ENCODE peak calls at places on chromosomes 2 and 18, in four cellular contexts. One of them, this sample, is unnamed.
A peak's percentile ranks its signal among the peaks of the same experiment; 100 is the strongest.

GRCh38 chr2:216298719-216299118 is 73.6 kb downstream of the MARCHF4 start:
- DNase-seq in HepG2: no peak
- DNase-seq in H1: no peak
- DNase-seq in K562: no peak
- DNase-seq in this sample: peak; percentile 59

GRCh38 chr2:231489990-231490389 is 25.7 kb upstream of the NCL start:
- DNase-seq in HepG2: no peak
- DNase-seq in H1: no peak
- DNase-seq in K562: no peak
- DNase-seq in this sample: no peak

GRCh38 chr2:218146056-218146455 is 20.2 kb downstream of the CXCR2 start:
- DNase-seq in HepG2: no peak
- DNase-seq in H1: no peak
- DNase-seq in K562: no peak
- DNase-seq in this sample: no peak

GRCh38 chr2:58609306-58609705 is 368.2 kb upstream of the FANCL start:
- DNase-seq in HepG2: no peak
- DNase-seq in H1: no peak
- DNase-seq in K562: no peak
- DNase-seq in this sample: no peak

GRCh38 chr2:100289020-100289419 is 33.3 kb downstream of the LONRF2 start:
- DNase-seq in HepG2: no peak
- DNase-seq in H1: no peak
- DNase-seq in K562: no peak
- DNase-seq in this sample: no peak

GRCh38 chr18:47331051-47331450 is 79.6 kb upstream of the SKOR2 start:
- DNase-seq in HepG2: no peak
- DNase-seq in H1: no peak
- DNase-seq in K562: no peak
- DNase-seq in this sample: no peak

GRCh38 chr2:233976690-233977294 is 59.6 kb downstream of the TRPM8 start:
- DNase-seq in HepG2: peak; percentile 60
- DNase-seq in H1: no peak
- DNase-seq in K562: no peak
- DNase-seq in this sample: peak; percentile 57

GRCh38 chr2:148666555-148666954 is 22.0 kb downstream of the EPC2 start:
- DNase-seq in HepG2: no peak
- DNase-seq in H1: no peak
- DNase-seq in K562: no peak
- DNase-seq in this sample: no peak

GRCh38 chr2:72112981-72113846 is 34.4 kb downstream of the CYP26B1 start:
- DNase-seq in HepG2: no peak
- DNase-seq in H1: no peak
- DNase-seq in K562: no peak
- DNase-seq in this sample: no peak

GRCh38 chr2:42874838-42875801 is 82.7 kb upstream of the HAAO start:
- DNase-seq in HepG2: no peak
- DNase-seq in H1: no peak
- DNase-seq in K562: no peak
- DNase-seq in this sample: peak; percentile 72

DNA sequence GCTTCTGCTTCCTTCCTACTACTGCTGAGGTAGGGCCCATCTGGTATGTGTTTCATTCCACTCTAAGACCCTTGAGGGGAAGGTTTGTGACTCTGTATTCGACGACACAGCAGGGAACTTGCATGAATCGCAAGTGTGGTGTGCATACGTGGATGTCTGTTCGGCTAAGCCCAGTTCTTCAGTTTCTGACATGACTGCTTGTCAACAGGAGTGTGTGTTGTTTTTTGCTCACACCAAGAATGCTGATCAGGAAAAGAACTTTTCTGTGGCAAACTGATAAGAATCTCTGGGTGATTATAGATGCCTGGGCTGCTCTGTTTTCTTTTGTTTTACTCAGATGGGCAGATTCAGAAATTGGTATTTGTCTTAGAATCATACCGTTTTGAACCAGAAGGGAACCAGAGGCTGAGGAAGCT is 22.0 kb downstream of the TNFRSF11A start:
- DNase-seq in HepG2: no peak
- DNase-seq in H1: no peak
- DNase-seq in K562: no peak
- DNase-seq in this sample: peak; percentile 74
- H3K9ac ChIP-seq in HepG2: no peak overlapping the region
- H3K9ac ChIP-seq in H1: no peak overlapping the region
- H3K9ac ChIP-seq in K562: no peak overlapping the region
- H3K9ac ChIP-seq in this sample: no peak overlapping the region

GRCh38 chr2:225556461-225556860 is 157.0 kb downstream of the NYAP2 start:
- DNase-seq in HepG2: no peak
- DNase-seq in H1: no peak
- DNase-seq in K562: no peak
- DNase-seq in this sample: no peak
- TF ChIP-seq JUN in HepG2: no peak
- TF ChIP-seq JUN in H1: no peak
- TF ChIP-seq JUN in K562: no peak
- TF ChIP-seq JUN in this sample: no peak

GRCh38 chr2:60505240-60505639 is 48.2 kb downstream of the BCL11A start:
- DNase-seq in HepG2: no peak
- DNase-seq in H1: no peak
- DNase-seq in K562: no peak
- DNase-seq in this sample: no peak
- H3K9ac ChIP-seq in HepG2: no peak overlapping the region
- H3K9ac ChIP-seq in H1: no peak overlapping the region
- H3K9ac ChIP-seq in K562: no peak overlapping the region
- H3K9ac ChIP-seq in this sample: no peak overlapping the region

GRCh38 chr2:171109020-171109419 is 51.7 kb downstream of the TLK1 start:
- DNase-seq in HepG2: no peak
- DNase-seq in H1: no peak
- DNase-seq in K562: no peak
- DNase-seq in this sample: no peak

GRCh38 chr2:171107803-171108202 is 52.9 kb downstream of the TLK1 start:
- DNase-seq in HepG2: no peak
- DNase-seq in H1: no peak
- DNase-seq in K562: no peak
- DNase-seq in this sample: no peak

DNA sequence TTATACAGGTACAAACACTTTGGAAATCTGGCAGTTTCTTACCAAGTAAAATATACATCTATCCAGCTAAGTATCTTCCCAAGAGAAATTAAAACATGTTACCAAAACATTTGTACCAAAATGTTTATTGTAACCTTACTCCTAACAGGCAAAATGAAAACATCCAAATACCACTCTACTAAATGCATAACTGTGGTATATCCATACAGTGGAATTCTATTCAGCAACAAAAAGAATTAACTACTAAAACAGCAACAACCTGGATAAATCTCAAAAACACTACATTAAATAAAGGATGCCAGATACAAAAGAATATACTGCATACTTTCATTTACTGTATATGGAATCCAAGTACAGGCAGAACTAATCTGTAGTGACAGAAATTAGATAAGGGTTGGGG is 51.1 kb downstream of the TLK1 start:
- DNase-seq in HepG2: no peak
- DNase-seq in H1: no peak
- DNase-seq in K562: no peak
- DNase-seq in this sample: no peak
- TF ChIP-seq JUN in HepG2: no peak
- TF ChIP-seq JUN in H1: no peak
- TF ChIP-seq JUN in K562: no peak
- TF ChIP-seq JUN in this sample: no peak

GRCh38 chr2:134261398-134262131 is 7.7 kb downstream of the MGAT5 start:
- DNase-seq in HepG2: no peak
- DNase-seq in H1: peak; percentile 7
- DNase-seq in K562: no peak
- DNase-seq in this sample: peak; percentile 72
- H3K9ac ChIP-seq in HepG2: no peak overlapping the region
- H3K9ac ChIP-seq in H1: no peak overlapping the region
- H3K9ac ChIP-seq in K562: no peak overlapping the region
- H3K9ac ChIP-seq in this sample: no peak overlapping the region

GRCh38 chr2:159211447-159212396 is 74.8 kb downstream of the WDSUB1 start:
- DNase-seq in HepG2: peak; percentile 67
- DNase-seq in H1: peak; percentile 82
- DNase-seq in K562: no peak
- DNase-seq in this sample: no peak
- TF ChIP-seq JUN in HepG2: no peak
- TF ChIP-seq JUN in H1: no peak
- TF ChIP-seq JUN in K562: no peak
- TF ChIP-seq JUN in this sample: no peak

DNA sequence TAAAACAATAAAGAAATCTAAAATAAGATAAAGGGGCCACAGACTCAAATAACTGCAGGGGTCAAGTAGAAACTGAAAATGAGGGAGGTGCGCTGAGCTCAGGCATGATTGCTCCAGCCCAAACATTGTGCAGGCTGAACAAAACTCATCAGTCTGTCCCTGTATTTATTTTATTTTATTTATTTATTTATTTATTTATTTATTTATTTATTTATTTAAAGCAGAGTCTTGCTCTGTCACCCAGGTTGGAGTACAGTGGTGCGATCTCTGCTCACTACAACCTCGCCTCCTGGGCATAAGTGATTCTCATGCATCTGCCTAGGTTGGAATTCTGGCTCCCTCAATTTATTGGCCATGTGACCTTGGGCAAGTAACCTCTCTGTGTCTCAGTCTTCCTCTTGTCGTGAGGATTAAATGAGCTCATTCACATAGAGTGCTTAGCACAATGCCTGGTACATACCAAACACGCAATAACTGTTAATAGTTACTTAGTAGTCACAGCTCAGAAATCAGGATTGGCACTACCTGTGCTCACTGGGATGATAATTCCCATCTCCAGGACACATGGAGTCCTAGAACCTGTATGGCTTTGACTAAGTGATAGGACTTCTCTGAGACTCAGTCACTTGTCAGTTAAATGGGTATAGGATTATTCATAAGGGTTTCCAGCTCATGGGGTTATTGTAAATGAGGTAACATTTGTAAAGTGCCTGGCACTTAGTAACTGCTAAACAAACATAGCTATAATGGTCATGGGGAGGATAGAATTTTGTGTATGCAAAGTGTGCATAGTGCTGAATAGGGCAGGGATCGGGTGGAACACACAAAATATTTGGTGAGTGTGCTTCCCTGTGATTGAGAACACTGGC is 6.0 kb downstream of the SPEG start:
- DNase-seq in HepG2: no peak
- DNase-seq in H1: no peak
- DNase-seq in K562: no peak
- DNase-seq in this sample: no peak
- H3K9ac ChIP-seq in HepG2: no peak overlapping the region
- H3K9ac ChIP-seq in H1: no peak overlapping the region
- H3K9ac ChIP-seq in K562: no peak overlapping the region
- H3K9ac ChIP-seq in this sample: no peak overlapping the region

DNA sequence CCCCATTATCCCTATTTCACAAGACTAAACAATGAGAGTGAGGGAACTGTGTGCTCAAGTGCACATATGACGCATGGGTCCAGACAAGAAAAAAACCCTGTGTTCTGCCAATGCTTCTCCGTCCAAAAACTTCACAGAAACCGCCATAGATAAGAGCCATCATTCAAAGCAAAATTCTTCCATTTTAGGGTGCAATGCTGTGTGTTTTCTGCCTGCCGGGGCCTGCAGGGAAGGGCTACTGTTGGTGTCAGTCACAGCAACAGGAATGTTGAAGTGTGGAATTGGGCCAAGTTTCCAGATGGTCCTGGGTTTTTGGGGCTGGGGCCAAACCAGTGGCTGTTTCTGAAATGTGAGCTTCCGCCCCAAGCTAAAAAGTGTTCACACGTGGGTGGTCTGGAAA is 637 bp upstream of the MC2R start:
- DNase-seq in HepG2: peak; percentile 24
- DNase-seq in H1: no peak
- DNase-seq in K562: no peak
- DNase-seq in this sample: no peak
- TF ChIP-seq JUN in HepG2: no peak
- TF ChIP-seq JUN in H1: no peak
- TF ChIP-seq JUN in K562: no peak
- TF ChIP-seq JUN in this sample: no peak

DNA sequence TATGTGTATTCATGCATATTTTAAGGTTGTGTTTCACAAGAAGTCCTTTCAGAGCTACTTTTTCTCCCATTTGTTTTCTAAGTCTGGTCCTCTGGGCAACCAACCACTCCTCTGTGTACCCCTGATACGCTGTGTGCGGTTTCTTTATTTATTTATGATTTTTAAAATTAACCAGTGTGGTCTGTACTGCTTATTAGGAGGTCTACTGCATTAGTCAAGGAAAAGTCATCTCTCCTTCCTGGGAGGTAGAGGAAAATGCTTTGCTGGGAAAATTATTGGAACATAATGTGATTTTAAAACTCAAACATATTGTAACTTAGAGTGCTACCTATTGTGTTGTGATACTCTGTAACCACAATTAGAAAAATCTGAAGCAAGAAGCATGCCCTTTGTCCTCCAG is 1404.3 kb downstream of the SUCLG1 start:
- DNase-seq in HepG2: no peak
- DNase-seq in H1: no peak
- DNase-seq in K562: no peak
- DNase-seq in this sample: peak; percentile 2
- H3K9ac ChIP-seq in HepG2: no peak overlapping the region
- H3K9ac ChIP-seq in H1: no peak overlapping the region
- H3K9ac ChIP-seq in K562: no peak overlapping the region
- H3K9ac ChIP-seq in this sample: peak overlapping the region; percentile 79

DNA sequence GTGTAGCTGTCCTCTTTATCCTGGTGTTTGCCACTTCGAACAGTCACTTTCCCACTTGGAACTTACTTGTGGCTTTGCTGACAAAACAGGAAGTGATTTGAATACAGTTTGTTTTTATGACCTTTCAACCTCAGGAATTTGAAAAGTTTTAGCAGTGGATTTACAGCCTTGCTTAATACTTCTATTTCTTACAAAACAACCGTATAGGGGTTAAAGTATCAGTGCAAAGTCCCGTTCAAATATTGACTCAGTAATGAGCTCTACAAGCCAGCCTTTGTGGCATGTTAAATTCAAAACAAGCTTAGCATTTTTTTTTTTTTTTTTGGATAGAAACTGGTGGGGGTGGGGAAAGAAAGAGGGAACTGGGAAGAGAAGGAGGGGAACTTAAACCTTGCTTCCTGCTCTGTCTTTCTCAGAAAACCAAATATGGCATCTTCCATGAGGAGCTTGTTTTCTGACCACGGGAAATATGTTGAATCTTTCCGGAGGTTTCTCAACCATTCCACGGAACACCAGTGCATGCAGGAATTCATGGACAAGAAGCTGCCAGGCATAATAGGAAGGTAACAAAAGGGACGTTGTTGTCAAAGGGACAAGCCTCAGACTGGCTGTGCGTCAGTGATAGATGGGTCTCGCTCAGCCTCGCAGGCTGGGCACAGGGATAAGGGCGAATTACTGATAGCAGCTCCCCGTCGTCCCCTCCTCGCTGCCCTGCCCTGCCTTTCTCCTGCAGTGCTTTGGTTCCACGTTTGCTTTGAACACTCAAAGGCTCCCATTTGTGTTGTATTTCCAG is at the start of gene HNMT:
- DNase-seq in HepG2: peak; percentile 100
- DNase-seq in H1: no peak
- DNase-seq in K562: peak; percentile 70
- DNase-seq in this sample: peak; percentile 84
- TF ChIP-seq JUN in HepG2: peak; percentile 40
- TF ChIP-seq JUN in H1: no peak
- TF ChIP-seq JUN in K562: no peak
- TF ChIP-seq JUN in this sample: no peak